ENCODE peak calls at places on chromosomes 1 and 21, in six cellular contexts. V is D721Med, O is tibial nerve, T is AG04450, P is neural crest cell, U is HepG2. K is an unnamed sample.

GRCh38 chr1:203555046-203555445 is 61.1 kb downstream of the OPTC start:
- DNase-seq in U (no peak), O (no peak), V (no peak), P (no peak), T (no peak), K (no peak)

GRCh38 chr1:167940264-167940663 is 3.4 kb upstream of the MPC2 start:
- DNase-seq in T (no peak), P (no peak), V (no peak), U (no peak), O (no peak), K (no peak)

GRCh38 chr1:116391207-116391606 is 18.2 kb downstream of the ATP1A1 start:
- DNase-seq in P (no peak), U (no peak), T (no peak), O (no peak), V (no peak), K (no peak)

GRCh38 chr1:39270368-39270767 is 65.9 kb downstream of the MACF1 start:
- DNase-seq in U (no peak), T (no peak), P (no peak), O (no peak), V (no peak), K (no peak)

GRCh38 chr1:160682983-160683886 is 28.4 kb downstream of the CD48 start:
- DNase-seq in P (no peak), V (no peak), U (no peak), T (no peak), O (no peak), K (no peak)

GRCh38 chr1:230301322-230301721 is 124.8 kb downstream of the PGBD5 start:
- DNase-seq in P (no peak), V (no peak), U (no peak), O (no peak), T (no peak), K (no peak)

GRCh38 chr1:104760017-104760416 is 1010.3 kb downstream of the AMY1C start:
- DNase-seq in V (no peak), T (no peak), P (no peak), O (no peak), U (no peak), K (peak; percentile 25)

GRCh38 chr1:232571523-232571922 is 58.4 kb downstream of the SIPA1L2 start:
- DNase-seq in T (no peak), O (no peak), V (no peak), U (no peak), P (no peak), K (no peak)

GRCh38 chr1:33005812-33006465 is 30.7 kb downstream of the AK2 start:
- DNase-seq in T (no peak), P (no peak), U (no peak), V (no peak), O (no peak), K (no peak)

GRCh38 chr1:23544444-23545389 is 13.7 kb upstream of the E2F2 start:
- DNase-seq in O (peak; percentile 84), U (peak; percentile 84), P (peak; percentile 74), V (no peak), T (no peak), K (peak; percentile 74)

GRCh38 chr21:30349572-30349971 is 1.2 kb upstream of the KRTAP23-1 start:
- DNase-seq in U (no peak), T (no peak), P (no peak), V (no peak), O (no peak), K (no peak)

GRCh38 chr1:227901906-227902640 is 45.7 kb downstream of the WNT9A start:
- DNase-seq in V (no peak), P (no peak), T (no peak), U (peak; percentile 16), O (no peak), K (no peak)

GRCh38 chr1:47813970-47814369 is 183.2 kb downstream of the TRABD2B start:
- DNase-seq in U (peak; percentile 18), O (no peak), T (no peak), V (no peak), P (no peak), K (no peak)

GRCh38 chr21:34971656-34972055 is 77.4 kb downstream of the RUNX1 start:
- DNase-seq in P (no peak), U (no peak), T (no peak), O (no peak), V (no peak), K (no peak)

GRCh38 chr1:201346337-201346939 is 31.0 kb downstream of the TNNT2 start:
- DNase-seq in P (peak; percentile 48), V (no peak), O (peak; percentile 33), T (peak; percentile 21), U (peak; percentile 23), K (no peak)

GRCh38 chr21:29481641-29482040 is 182.9 kb downstream of the BACH1 start:
- DNase-seq in V (no peak), P (no peak), O (no peak), T (peak; percentile 53), U (no peak), K (no peak)

GRCh38 chr1:234746798-234747196 is 136.8 kb upstream of the IRF2BP2 start:
- DNase-seq in U (no peak), P (no peak), V (no peak), T (no peak), O (no peak), K (no peak)

GRCh38 chr1:30919025-30919881 is 10.7 kb upstream of the SDC3 start:
- DNase-seq in V (no peak), T (peak; percentile 55), P (no peak), U (no peak), O (no peak), K (no peak)

GRCh38 chr1:112267929-112268328 is 128.1 kb upstream of the CTTNBP2NL start:
- DNase-seq in O (no peak), T (no peak), P (no peak), V (no peak), U (no peak), K (no peak)

GRCh38 chr1:207807395-207808321 is 55.8 kb downstream of the CD46 start:
- DNase-seq in T (no peak), P (no peak), U (no peak), V (no peak), O (no peak), K (no peak)

GRCh38 chr1:67552336-67552759 is 122.1 kb upstream of the SERBP1 start:
- DNase-seq in P (no peak), T (no peak), V (no peak), O (no peak), U (peak; percentile 52), K (no peak)

GRCh38 chr1:54864460-54865208 is 22.4 kb downstream of the DHCR24 start:
- DNase-seq in O (no peak), P (no peak), T (no peak), V (no peak), U (no peak), K (no peak)

GRCh38 chr1:25682059-25682601 is 65.5 kb downstream of the MAN1C1 start:
- DNase-seq in O (no peak), U (no peak), P (no peak), T (no peak), V (no peak), K (no peak)

GRCh38 chr21:33884361-33885157 is 31.0 kb downstream of the ATP5PO start:
- DNase-seq in P (no peak), O (no peak), V (no peak), T (no peak), U (no peak), K (no peak)

GRCh38 chr21:25735895-25736597 is 1.3 kb downstream of the GABPA start:
- DNase-seq in V (no peak), U (peak; percentile 21), P (no peak), T (no peak), O (no peak), K (no peak)

GRCh38 chr1:68384872-68385390 is 64.8 kb downstream of the RPE65 start:
- DNase-seq in V (no peak), T (peak; percentile 41), U (no peak), O (no peak), P (no peak), K (no peak)

GRCh38 chr1:165496493-165496892 is 47.3 kb upstream of the LRRC52 start:
- DNase-seq in V (no peak), U (no peak), O (no peak), P (no peak), T (no peak), K (no peak)

GRCh38 chr1:171389176-171389575 is 75.2 kb downstream of the FMO4 start:
- DNase-seq in U (no peak), T (no peak), O (no peak), P (no peak), V (no peak), K (no peak)

GRCh38 chr1:67850151-67850551 is 16.9 kb upstream of the GNG12 start:
- DNase-seq in P (peak; percentile 7), U (no peak), V (no peak), O (peak; percentile 23), T (no peak), K (no peak)

GRCh38 chr1:79304131-79304530 is 297.6 kb upstream of the ADGRL4 start:
- DNase-seq in T (no peak), V (no peak), P (no peak), O (no peak), U (no peak), K (no peak)

GRCh38 chr1:205532996-205533728 is 28.7 kb downstream of the CDK18 start:
- DNase-seq in P (no peak), U (no peak), T (no peak), O (no peak), V (no peak), K (no peak)

GRCh38 chr21:36721817-36722216 is 22.9 kb downstream of the SIM2 start:
- DNase-seq in P (no peak), V (no peak), U (no peak), O (no peak), T (no peak), K (no peak)
- TF ChIP-seq CTCF in P (no peak), V (no peak), U (no peak), O (no peak), T (no peak), K (no peak)

GRCh38 chr1:100034465-100034864 is 64.7 kb downstream of the SLC35A3 start:
- DNase-seq in O (no peak), T (peak; percentile 11), V (no peak), P (no peak), U (peak; percentile 41), K (peak; percentile 42)
- TF ChIP-seq CTCF in O (no peak), T (peak; percentile 42), V (peak; percentile 75), P (peak; percentile 56), U (peak; percentile 47), K (peak; percentile 52)

GRCh38 chr1:62288224-62288623 is 31.0 kb downstream of the KANK4 start:
- DNase-seq in P (no peak), O (no peak), T (no peak), U (peak; percentile 73), V (no peak), K (no peak)

GRCh38 chr1:62288669-62289068 is 30.6 kb downstream of the KANK4 start:
- DNase-seq in T (no peak), U (no peak), P (no peak), V (no peak), O (no peak), K (no peak)

GRCh38 chr1:62299426-62300200 is 19.6 kb downstream of the KANK4 start:
- DNase-seq in O (peak; percentile 64), T (no peak), U (peak; percentile 69), P (peak; percentile 39), V (no peak), K (no peak)

GRCh38 chr1:62295921-62296451 is 23.2 kb downstream of the KANK4 start:
- DNase-seq in O (no peak), V (no peak), U (no peak), P (no peak), T (no peak), K (no peak)

GRCh38 chr1:62294211-62294610 is 25.0 kb downstream of the KANK4 start:
- DNase-seq in O (no peak), V (no peak), U (peak; percentile 40), T (no peak), P (no peak), K (no peak)
- TF ChIP-seq CTCF in O (no peak), V (peak; percentile 43), U (peak; percentile 57), T (no peak), P (peak; percentile 44), K (no peak)

GRCh38 chr1:177945943-177946650 is 23.8 kb downstream of the SEC16B start:
- DNase-seq in U (peak; percentile 57), P (peak; percentile 79), O (peak; percentile 24), T (no peak), V (peak; percentile 50), K (peak; percentile 59)
- TF ChIP-seq CTCF in U (peak; percentile 89), P (peak; percentile 97), O (peak; percentile 79), T (peak; percentile 91), V (peak; percentile 91), K (peak; percentile 89)

K was measured in GM13977.